ENCODE peak calls at places on chromosomes 6 and 20, in ten cellular contexts. P is tibial nerve, Y is HCT116, N is stomach, K is testis, U is right lobe of liver, Z is ovary, J is uterus, I is transverse colon, T is A549. C is an unnamed sample.

GRCh38 chr20:36624068-36624813 is 18.7 kb downstream of the RAB5IF start:
- DNase-seq in P (no peak), Y (no peak), N (peak; percentile 74), K (peak; percentile 71), U (no peak), Z (no peak), J (no peak), I (peak; percentile 71), T (no peak), C (no peak)

GRCh38 chr6:42175860-42176259 is 2.7 kb downstream of the GUCA1A start:
- DNase-seq in P (no peak), Y (peak; percentile 19), N (no peak), K (no peak), U (no peak), Z (no peak), J (no peak), I (no peak), T (peak; percentile 29), C (no peak)

GRCh38 chr6:95685817-95686216 is 108.5 kb downstream of the MANEA start:
- DNase-seq in P (no peak), Y (no peak), N (no peak), K (no peak), U (no peak), Z (no peak), J (no peak), I (no peak), T (no peak), C (no peak)

GRCh38 chr6:41597246-41598000 is 40.8 kb upstream of the MDFI start:
- DNase-seq in P (no peak), Y (no peak), N (no peak), K (no peak), U (no peak), Z (no peak), J (no peak), I (no peak), T (no peak), C (peak; percentile 57)

GRCh38 chr20:32007787-32008616 is 2.2 kb upstream of the CCM2L start:
- DNase-seq in P (no peak), Y (no peak), N (no peak), K (no peak), U (peak; percentile 56), Z (no peak), J (peak; percentile 22), I (no peak), T (no peak), C (peak; percentile 88)

GRCh38 chr20:31706607-31707257 is 15.9 kb downstream of the BCL2L1 start:
- DNase-seq in P (no peak), Y (no peak), N (no peak), K (no peak), U (peak; percentile 62), Z (no peak), J (no peak), I (no peak), T (peak; percentile 89), C (no peak)

GRCh38 chr6:1702580-1703051 is 92.9 kb downstream of the FOXC1 start:
- DNase-seq in P (no peak), Y (no peak), N (no peak), K (no peak), U (no peak), Z (no peak), J (no peak), I (no peak), T (no peak), C (no peak)

GRCh38 chr6:18323935-18324707 is 59.8 kb upstream of the DEK start:
- DNase-seq in P (peak; percentile 52), Y (peak; percentile 35), N (no peak), K (peak; percentile 25), U (no peak), Z (no peak), J (no peak), I (no peak), T (peak; percentile 36), C (no peak)

GRCh38 chr6:46491789-46492547 is 719 bp upstream of the RCAN2 start:
- DNase-seq in P (peak; percentile 22), Y (peak; percentile 24), N (peak; percentile 50), K (peak; percentile 69), U (peak; percentile 48), Z (peak; percentile 60), J (peak; percentile 50), I (peak; percentile 34), T (peak; percentile 14), C (peak; percentile 68)

GRCh38 chr6:113999284-113999683 is 28.3 kb upstream of the HDAC2 start:
- DNase-seq in P (no peak), Y (no peak), N (no peak), K (no peak), U (no peak), Z (no peak), J (no peak), I (no peak), T (no peak), C (no peak)

GRCh38 chr6:98716341-98716740 is 118.0 kb upstream of the POU3F2 start:
- DNase-seq in P (no peak), Y (no peak), N (no peak), K (no peak), U (no peak), Z (no peak), J (no peak), I (no peak), T (no peak), C (no peak)

GRCh38 chr6:112205521-112206458 is 48.6 kb downstream of the LAMA4 start:
- DNase-seq in P (no peak), Y (no peak), N (no peak), K (no peak), U (no peak), Z (no peak), J (no peak), I (no peak), T (no peak), C (no peak)

GRCh38 chr20:23157741-23158140 is 71.6 kb upstream of the CD93 start:
- DNase-seq in P (no peak), Y (no peak), N (peak; percentile 23), K (no peak), U (peak; percentile 42), Z (no peak), J (no peak), I (no peak), T (no peak), C (no peak)

GRCh38 chr6:89350281-89351037 is 2.1 kb downstream of the UBE2J1 start:
- DNase-seq in P (no peak), Y (no peak), N (no peak), K (no peak), U (no peak), Z (no peak), J (no peak), I (no peak), T (no peak), C (no peak)

GRCh38 chr6:89353702-89354392 is 1.3 kb upstream of the UBE2J1 start:
- DNase-seq in P (no peak), Y (no peak), N (no peak), K (no peak), U (no peak), Z (no peak), J (no peak), I (no peak), T (no peak), C (no peak)

GRCh38 chr6:89353118-89353556 is 615 bp upstream of the UBE2J1 start:
- DNase-seq in P (no peak), Y (no peak), N (no peak), K (no peak), U (no peak), Z (peak; percentile 39), J (no peak), I (no peak), T (no peak), C (no peak)

GRCh38 chr6:89351632-89352328 is 742 bp downstream of the UBE2J1 start:
- DNase-seq in P (no peak), Y (no peak), N (no peak), K (no peak), U (no peak), Z (no peak), J (no peak), I (no peak), T (no peak), C (no peak)

GRCh38 chr6:89352329-89353117 is at the start of gene UBE2J1:
- DNase-seq in P (peak; percentile 80), Y (peak; percentile 57), N (peak; percentile 96), K (peak; percentile 90), U (peak; percentile 98), Z (peak; percentile 91), J (peak; percentile 92), I (peak; percentile 96), T (peak; percentile 86), C (peak; percentile 98)
- H3K4me1 ChIP-seq in P (no peaks in the 10 kb centered on the region), Y (peaks cover 25% of the 10 kb centered on the region), N (peaks cover 56% of the 10 kb centered on the region), K (peaks cover 27% of the 10 kb centered on the region), U (peaks cover 27% of the 10 kb centered on the region), Z (peaks cover 11% of the 10 kb centered on the region), J (peaks cover 5% of the 10 kb centered on the region), I (peaks cover 4% of the 10 kb centered on the region), T (peaks cover 15% of the 10 kb centered on the region), C (no peaks in the 10 kb centered on the region)

DNA sequence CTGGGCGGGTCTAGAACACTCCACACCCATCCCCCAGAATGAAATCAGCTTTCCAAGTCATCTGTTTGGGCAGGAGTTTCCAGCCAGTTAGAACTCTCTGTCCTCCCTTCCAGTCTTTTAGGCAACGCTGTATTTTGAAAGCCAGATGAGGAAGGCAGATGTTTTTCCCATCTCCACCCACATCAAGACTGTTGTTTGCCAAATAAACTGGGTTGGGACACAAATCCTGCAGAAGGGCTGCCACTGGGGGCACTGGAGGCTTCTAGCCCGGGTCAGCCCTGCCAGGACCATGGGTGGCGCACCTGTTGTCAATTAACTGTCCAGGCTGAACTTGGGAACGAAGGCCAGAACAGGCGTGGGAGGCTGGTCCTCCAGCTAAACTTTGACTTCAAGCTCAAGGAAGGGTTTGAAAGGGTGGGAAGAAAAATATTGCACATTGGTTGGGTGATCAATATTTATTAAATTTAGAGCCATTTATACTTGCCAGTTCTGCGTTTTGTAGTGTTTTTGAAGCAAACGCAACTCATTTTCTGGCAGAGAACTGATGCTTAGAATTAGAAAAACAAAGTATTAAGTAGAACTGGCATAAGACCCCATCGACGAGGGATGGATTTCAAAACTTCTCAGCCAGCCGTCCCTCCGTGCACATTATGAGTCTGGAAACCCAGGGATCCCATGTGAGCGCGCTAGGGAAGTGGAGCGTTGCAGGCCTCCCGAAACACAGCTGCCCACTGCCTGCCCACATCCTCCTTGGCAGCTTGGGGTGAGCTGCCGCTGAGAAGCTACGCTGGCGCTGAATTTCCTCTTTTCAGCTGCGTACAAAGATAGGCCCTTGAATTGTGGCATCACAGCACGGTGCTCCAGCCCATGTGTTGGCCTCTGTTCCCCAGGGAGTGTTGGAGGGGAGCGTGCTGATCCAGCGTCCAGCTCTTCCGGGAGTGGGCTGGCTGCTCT is 297.4 kb downstream of the QKI start:
- DNase-seq in P (peak; percentile 90), Y (no peak), N (no peak), K (peak; percentile 60), U (no peak), Z (no peak), J (peak; percentile 66), I (peak; percentile 64), T (no peak), C (peak; percentile 84)
- H3K27ac ChIP-seq in P (peak overlapping the region; percentile 11), Y (no peak overlapping the region), N (peak overlapping the region; percentile 69), K (peak overlapping the region; percentile 76), U (no peak overlapping the region), Z (no peak overlapping the region), J (peak overlapping the region; percentile 73), I (peak overlapping the region; percentile 68), T (no peak overlapping the region), C (peak overlapping the region; percentile 70)

GRCh38 chr6:156779206-156780116 is 2.3 kb downstream of the ARID1B start:
- DNase-seq in P (peak; percentile 19), Y (no peak), N (peak; percentile 58), K (peak; percentile 44), U (peak; percentile 67), Z (peak; percentile 67), J (peak; percentile 57), I (peak; percentile 49), T (peak; percentile 40), C (peak; percentile 80)
- TF ChIP-seq POLR2A in P (peak; percentile 25), Y (no peak), N (no peak), K (no peak), U (no peak), Z (no peak), J (no peak), I (no peak), T (no peak), C (no peak)

GRCh38 chr6:150633466-150633795 is 33.7 kb downstream of the PLEKHG1 start:
- DNase-seq in P (no peak), Y (no peak), N (no peak), K (no peak), U (no peak), Z (no peak), J (no peak), I (no peak), T (no peak), C (no peak)
- H3K4me1 ChIP-seq in P (no peaks in the 10 kb centered on the region), Y (no peaks in the 10 kb centered on the region), N (peaks cover 46% of the 10 kb centered on the region), K (no peaks in the 10 kb centered on the region), U (peaks cover 72% of the 10 kb centered on the region), Z (peaks cover 4% of the 10 kb centered on the region), J (no peaks in the 10 kb centered on the region), I (peaks cover 8% of the 10 kb centered on the region), T (no peaks in the 10 kb centered on the region), C (peaks cover 46% of the 10 kb centered on the region)